ENCODE peak calls at places on chromosomes 1 and 21, in nine cellular contexts. One of them, this sample, is unnamed.

GRCh38 chr1:236407059-236407458 is 13.0 kb downstream of the EDARADD start:
- DNase-seq in transverse colon: no peak
- DNase-seq in Calu3: no peak
- DNase-seq in activated CD4-positive, alpha-beta T cell treated with anti-CD3 and anti-CD28 coated beads, Interleukin-2, amount 50 U/mL, for 4 hours: no peak
- DNase-seq in amniotic stem cell: no peak
- DNase-seq in mesendoderm: no peak
- DNase-seq in posterior cingulate gyrus: no peak
- DNase-seq in CD8-positive, alpha-beta T cell: no peak
- DNase-seq in NCI-H510A treated with DMSO at 0.1 percent for 48 hours: no peak
- DNase-seq in this sample: no peak

GRCh38 chr1:32988665-32989064 is 24.1 kb upstream of the RNF19B start:
- DNase-seq in transverse colon: no peak
- DNase-seq in amniotic stem cell: peak
- DNase-seq in posterior cingulate gyrus: no peak
- DNase-seq in activated CD4-positive, alpha-beta T cell treated with anti-CD3 and anti-CD28 coated beads, Interleukin-2, amount 50 U/mL, for 4 hours: no peak
- DNase-seq in NCI-H510A treated with DMSO at 0.1 percent for 48 hours: no peak
- DNase-seq in Calu3: no peak
- DNase-seq in CD8-positive, alpha-beta T cell: no peak
- DNase-seq in mesendoderm: no peak
- DNase-seq in this sample: no peak

GRCh38 chr1:221522440-221523050 is 219.3 kb downstream of the DUSP10 start:
- DNase-seq in Calu3: no peak
- DNase-seq in NCI-H510A treated with DMSO at 0.1 percent for 48 hours: no peak
- DNase-seq in mesendoderm: no peak
- DNase-seq in posterior cingulate gyrus: no peak
- DNase-seq in CD8-positive, alpha-beta T cell: no peak
- DNase-seq in transverse colon: no peak
- DNase-seq in activated CD4-positive, alpha-beta T cell treated with anti-CD3 and anti-CD28 coated beads, Interleukin-2, amount 50 U/mL, for 4 hours: no peak
- DNase-seq in amniotic stem cell: no peak
- DNase-seq in this sample: no peak

GRCh38 chr1:12507631-12508030 is 110.4 kb downstream of the DHRS3 start:
- DNase-seq in posterior cingulate gyrus: no peak
- DNase-seq in Calu3: no peak
- DNase-seq in transverse colon: no peak
- DNase-seq in mesendoderm: no peak
- DNase-seq in activated CD4-positive, alpha-beta T cell treated with anti-CD3 and anti-CD28 coated beads, Interleukin-2, amount 50 U/mL, for 4 hours: no peak
- DNase-seq in NCI-H510A treated with DMSO at 0.1 percent for 48 hours: no peak
- DNase-seq in amniotic stem cell: no peak
- DNase-seq in CD8-positive, alpha-beta T cell: no peak
- DNase-seq in this sample: no peak

GRCh38 chr1:159171254-159171687 is at the start of gene CADM3:
- DNase-seq in transverse colon: no peak
- DNase-seq in mesendoderm: peak
- DNase-seq in CD8-positive, alpha-beta T cell: no peak
- DNase-seq in NCI-H510A treated with DMSO at 0.1 percent for 48 hours: peak
- DNase-seq in amniotic stem cell: no peak
- DNase-seq in activated CD4-positive, alpha-beta T cell treated with anti-CD3 and anti-CD28 coated beads, Interleukin-2, amount 50 U/mL, for 4 hours: no peak
- DNase-seq in posterior cingulate gyrus: peak
- DNase-seq in Calu3: no peak
- DNase-seq in this sample: no peak

GRCh38 chr1:47935856-47936255 is 61.3 kb downstream of the TRABD2B start:
- DNase-seq in amniotic stem cell: no peak
- DNase-seq in mesendoderm: no peak
- DNase-seq in CD8-positive, alpha-beta T cell: no peak
- DNase-seq in posterior cingulate gyrus: no peak
- DNase-seq in NCI-H510A treated with DMSO at 0.1 percent for 48 hours: no peak
- DNase-seq in Calu3: no peak
- DNase-seq in activated CD4-positive, alpha-beta T cell treated with anti-CD3 and anti-CD28 coated beads, Interleukin-2, amount 50 U/mL, for 4 hours: no peak
- DNase-seq in transverse colon: no peak
- DNase-seq in this sample: no peak

GRCh38 chr21:43717166-43717853 is 1.6 kb upstream of the PDXK start:
- DNase-seq in transverse colon: no peak
- DNase-seq in activated CD4-positive, alpha-beta T cell treated with anti-CD3 and anti-CD28 coated beads, Interleukin-2, amount 50 U/mL, for 4 hours: no peak
- DNase-seq in Calu3: no peak
- DNase-seq in NCI-H510A treated with DMSO at 0.1 percent for 48 hours: no peak
- DNase-seq in mesendoderm: no peak
- DNase-seq in CD8-positive, alpha-beta T cell: no peak
- DNase-seq in posterior cingulate gyrus: no peak
- DNase-seq in amniotic stem cell: no peak
- DNase-seq in this sample: no peak

GRCh38 chr1:151156515-151156819 is at the start of gene TNFAIP8L2:
- DNase-seq in posterior cingulate gyrus: no peak
- DNase-seq in activated CD4-positive, alpha-beta T cell treated with anti-CD3 and anti-CD28 coated beads, Interleukin-2, amount 50 U/mL, for 4 hours: peak
- DNase-seq in mesendoderm: peak
- DNase-seq in Calu3: no peak
- DNase-seq in amniotic stem cell: no peak
- DNase-seq in NCI-H510A treated with DMSO at 0.1 percent for 48 hours: peak
- DNase-seq in transverse colon: peak
- DNase-seq in CD8-positive, alpha-beta T cell: peak
- DNase-seq in this sample: peak

GRCh38 chr1:220732137-220732536 is 16.0 kb upstream of the MTARC2 start:
- DNase-seq in posterior cingulate gyrus: no peak
- DNase-seq in amniotic stem cell: no peak
- DNase-seq in NCI-H510A treated with DMSO at 0.1 percent for 48 hours: no peak
- DNase-seq in CD8-positive, alpha-beta T cell: no peak
- DNase-seq in transverse colon: no peak
- DNase-seq in mesendoderm: no peak
- DNase-seq in activated CD4-positive, alpha-beta T cell treated with anti-CD3 and anti-CD28 coated beads, Interleukin-2, amount 50 U/mL, for 4 hours: no peak
- DNase-seq in Calu3: no peak
- DNase-seq in this sample: no peak

GRCh38 chr1:33710989-33711388 is 152.9 kb upstream of the HMGB4 start:
- DNase-seq in posterior cingulate gyrus: no peak
- DNase-seq in mesendoderm: no peak
- DNase-seq in activated CD4-positive, alpha-beta T cell treated with anti-CD3 and anti-CD28 coated beads, Interleukin-2, amount 50 U/mL, for 4 hours: no peak
- DNase-seq in CD8-positive, alpha-beta T cell: no peak
- DNase-seq in Calu3: no peak
- DNase-seq in transverse colon: no peak
- DNase-seq in NCI-H510A treated with DMSO at 0.1 percent for 48 hours: peak
- DNase-seq in amniotic stem cell: no peak
- DNase-seq in this sample: no peak

GRCh38 chr1:12031039-12031980 is 12.0 kb downstream of the MIIP start:
- DNase-seq in amniotic stem cell: no peak
- DNase-seq in transverse colon: peak
- DNase-seq in CD8-positive, alpha-beta T cell: no peak
- DNase-seq in posterior cingulate gyrus: peak
- DNase-seq in Calu3: peak
- DNase-seq in mesendoderm: peak
- DNase-seq in activated CD4-positive, alpha-beta T cell treated with anti-CD3 and anti-CD28 coated beads, Interleukin-2, amount 50 U/mL, for 4 hours: peak
- DNase-seq in NCI-H510A treated with DMSO at 0.1 percent for 48 hours: no peak
- DNase-seq in this sample: no peak

GRCh38 chr1:55706397-55706796 is 491.2 kb upstream of the USP24 start:
- DNase-seq in Calu3: no peak
- DNase-seq in activated CD4-positive, alpha-beta T cell treated with anti-CD3 and anti-CD28 coated beads, Interleukin-2, amount 50 U/mL, for 4 hours: no peak
- DNase-seq in amniotic stem cell: no peak
- DNase-seq in mesendoderm: no peak
- DNase-seq in NCI-H510A treated with DMSO at 0.1 percent for 48 hours: no peak
- DNase-seq in transverse colon: no peak
- DNase-seq in CD8-positive, alpha-beta T cell: no peak
- DNase-seq in posterior cingulate gyrus: no peak
- DNase-seq in this sample: no peak

GRCh38 chr1:158251160-158251559 is 3.1 kb upstream of the CD1A start:
- DNase-seq in transverse colon: no peak
- DNase-seq in Calu3: no peak
- DNase-seq in posterior cingulate gyrus: no peak
- DNase-seq in NCI-H510A treated with DMSO at 0.1 percent for 48 hours: no peak
- DNase-seq in activated CD4-positive, alpha-beta T cell treated with anti-CD3 and anti-CD28 coated beads, Interleukin-2, amount 50 U/mL, for 4 hours: no peak
- DNase-seq in mesendoderm: no peak
- DNase-seq in amniotic stem cell: no peak
- DNase-seq in CD8-positive, alpha-beta T cell: no peak
- DNase-seq in this sample: no peak

GRCh38 chr1:153919879-153920852 is 2.6 kb downstream of the GATAD2B start:
- DNase-seq in transverse colon: no peak
- DNase-seq in amniotic stem cell: no peak
- DNase-seq in posterior cingulate gyrus: no peak
- DNase-seq in activated CD4-positive, alpha-beta T cell treated with anti-CD3 and anti-CD28 coated beads, Interleukin-2, amount 50 U/mL, for 4 hours: no peak
- DNase-seq in mesendoderm: peak
- DNase-seq in Calu3: no peak
- DNase-seq in CD8-positive, alpha-beta T cell: peak
- DNase-seq in NCI-H510A treated with DMSO at 0.1 percent for 48 hours: peak
- DNase-seq in this sample: peak

GRCh38 chr1:54977938-54978337 is 2.5 kb upstream of the TMEM61 start:
- DNase-seq in amniotic stem cell: no peak
- DNase-seq in CD8-positive, alpha-beta T cell: no peak
- DNase-seq in transverse colon: peak
- DNase-seq in NCI-H510A treated with DMSO at 0.1 percent for 48 hours: peak
- DNase-seq in mesendoderm: peak
- DNase-seq in activated CD4-positive, alpha-beta T cell treated with anti-CD3 and anti-CD28 coated beads, Interleukin-2, amount 50 U/mL, for 4 hours: no peak
- DNase-seq in posterior cingulate gyrus: no peak
- DNase-seq in Calu3: no peak
- DNase-seq in this sample: no peak

GRCh38 chr1:167249702-167250101 is 29.0 kb downstream of the POU2F1 start:
- DNase-seq in amniotic stem cell: no peak
- DNase-seq in CD8-positive, alpha-beta T cell: no peak
- DNase-seq in Calu3: no peak
- DNase-seq in posterior cingulate gyrus: no peak
- DNase-seq in activated CD4-positive, alpha-beta T cell treated with anti-CD3 and anti-CD28 coated beads, Interleukin-2, amount 50 U/mL, for 4 hours: no peak
- DNase-seq in transverse colon: no peak
- DNase-seq in NCI-H510A treated with DMSO at 0.1 percent for 48 hours: no peak
- DNase-seq in mesendoderm: peak
- DNase-seq in this sample: no peak

GRCh38 chr1:171335964-171336363 is 22.0 kb downstream of the FMO4 start:
- DNase-seq in posterior cingulate gyrus: no peak
- DNase-seq in activated CD4-positive, alpha-beta T cell treated with anti-CD3 and anti-CD28 coated beads, Interleukin-2, amount 50 U/mL, for 4 hours: no peak
- DNase-seq in NCI-H510A treated with DMSO at 0.1 percent for 48 hours: no peak
- DNase-seq in amniotic stem cell: no peak
- DNase-seq in transverse colon: no peak
- DNase-seq in Calu3: no peak
- DNase-seq in CD8-positive, alpha-beta T cell: no peak
- DNase-seq in mesendoderm: no peak
- DNase-seq in this sample: no peak

GRCh38 chr1:15680614-15681345 is 3.3 kb upstream of the PLEKHM2 start:
- DNase-seq in posterior cingulate gyrus: no peak
- DNase-seq in CD8-positive, alpha-beta T cell: no peak
- DNase-seq in Calu3: no peak
- DNase-seq in activated CD4-positive, alpha-beta T cell treated with anti-CD3 and anti-CD28 coated beads, Interleukin-2, amount 50 U/mL, for 4 hours: no peak
- DNase-seq in transverse colon: no peak
- DNase-seq in amniotic stem cell: peak
- DNase-seq in NCI-H510A treated with DMSO at 0.1 percent for 48 hours: no peak
- DNase-seq in mesendoderm: peak
- DNase-seq in this sample: no peak

GRCh38 chr1:24351918-24352637 is 32.9 kb downstream of the GRHL3 start:
- DNase-seq in CD8-positive, alpha-beta T cell: no peak
- DNase-seq in activated CD4-positive, alpha-beta T cell treated with anti-CD3 and anti-CD28 coated beads, Interleukin-2, amount 50 U/mL, for 4 hours: peak
- DNase-seq in transverse colon: no peak
- DNase-seq in NCI-H510A treated with DMSO at 0.1 percent for 48 hours: peak
- DNase-seq in posterior cingulate gyrus: no peak
- DNase-seq in amniotic stem cell: no peak
- DNase-seq in mesendoderm: no peak
- DNase-seq in Calu3: no peak
- DNase-seq in this sample: peak

GRCh38 chr1:206011057-206011456 is 7.9 kb upstream of the RAB7B start:
- DNase-seq in Calu3: no peak
- DNase-seq in posterior cingulate gyrus: no peak
- DNase-seq in transverse colon: no peak
- DNase-seq in activated CD4-positive, alpha-beta T cell treated with anti-CD3 and anti-CD28 coated beads, Interleukin-2, amount 50 U/mL, for 4 hours: peak
- DNase-seq in CD8-positive, alpha-beta T cell: no peak
- DNase-seq in mesendoderm: no peak
- DNase-seq in amniotic stem cell: no peak
- DNase-seq in NCI-H510A treated with DMSO at 0.1 percent for 48 hours: no peak
- DNase-seq in this sample: no peak

GRCh38 chr1:198713081-198713480 is 74.2 kb downstream of the PTPRC start:
- DNase-seq in posterior cingulate gyrus: no peak
- DNase-seq in NCI-H510A treated with DMSO at 0.1 percent for 48 hours: no peak
- DNase-seq in activated CD4-positive, alpha-beta T cell treated with anti-CD3 and anti-CD28 coated beads, Interleukin-2, amount 50 U/mL, for 4 hours: no peak
- DNase-seq in transverse colon: no peak
- DNase-seq in mesendoderm: no peak
- DNase-seq in amniotic stem cell: no peak
- DNase-seq in Calu3: no peak
- DNase-seq in CD8-positive, alpha-beta T cell: no peak
- DNase-seq in this sample: no peak

GRCh38 chr1:206511362-206512064 is 4.2 kb downstream of the RASSF5 start:
- DNase-seq in transverse colon: no peak
- DNase-seq in CD8-positive, alpha-beta T cell: no peak
- DNase-seq in posterior cingulate gyrus: no peak
- DNase-seq in activated CD4-positive, alpha-beta T cell treated with anti-CD3 and anti-CD28 coated beads, Interleukin-2, amount 50 U/mL, for 4 hours: no peak
- DNase-seq in Calu3: no peak
- DNase-seq in amniotic stem cell: no peak
- DNase-seq in mesendoderm: peak
- DNase-seq in NCI-H510A treated with DMSO at 0.1 percent for 48 hours: peak
- DNase-seq in this sample: no peak

GRCh38 chr1:31627930-31628421 is 10.5 kb downstream of the HCRTR1 start:
- DNase-seq in activated CD4-positive, alpha-beta T cell treated with anti-CD3 and anti-CD28 coated beads, Interleukin-2, amount 50 U/mL, for 4 hours: no peak
- DNase-seq in Calu3: no peak
- DNase-seq in CD8-positive, alpha-beta T cell: no peak
- DNase-seq in posterior cingulate gyrus: peak
- DNase-seq in amniotic stem cell: no peak
- DNase-seq in NCI-H510A treated with DMSO at 0.1 percent for 48 hours: no peak
- DNase-seq in transverse colon: no peak
- DNase-seq in mesendoderm: no peak
- DNase-seq in this sample: no peak

GRCh38 chr1:38559180-38559874 is 300.2 kb downstream of the RRAGC start:
- DNase-seq in transverse colon: peak
- DNase-seq in CD8-positive, alpha-beta T cell: peak
- DNase-seq in NCI-H510A treated with DMSO at 0.1 percent for 48 hours: no peak
- DNase-seq in activated CD4-positive, alpha-beta T cell treated with anti-CD3 and anti-CD28 coated beads, Interleukin-2, amount 50 U/mL, for 4 hours: peak
- DNase-seq in posterior cingulate gyrus: no peak
- DNase-seq in amniotic stem cell: no peak
- DNase-seq in Calu3: no peak
- DNase-seq in mesendoderm: no peak
- DNase-seq in this sample: peak

GRCh38 chr1:56156937-56157336 is 422.4 kb downstream of the PLPP3 start:
- DNase-seq in amniotic stem cell: no peak
- DNase-seq in CD8-positive, alpha-beta T cell: no peak
- DNase-seq in mesendoderm: no peak
- DNase-seq in transverse colon: no peak
- DNase-seq in NCI-H510A treated with DMSO at 0.1 percent for 48 hours: peak
- DNase-seq in Calu3: no peak
- DNase-seq in posterior cingulate gyrus: no peak
- DNase-seq in activated CD4-positive, alpha-beta T cell treated with anti-CD3 and anti-CD28 coated beads, Interleukin-2, amount 50 U/mL, for 4 hours: no peak
- DNase-seq in this sample: no peak